ENCODE peak calls at places on chromosomes 5 and 9, in seven cellular contexts. J is cardiac muscle cell, Z is right atrium auricular region, Q is GM12865, B is endodermal cell, E is lung, C is HL-60. F is an unnamed sample.

GRCh38 chr9:18755263-18755662 is 277.7 kb downstream of the SAXO1 start:
- DNase-seq in J (no peak), Z (no peak), Q (no peak), B (no peak), E (no peak), C (no peak), F (no peak)

GRCh38 chr9:119218293-119218692 is 150.9 kb downstream of the BRINP1 start:
- DNase-seq in J (no peak), Z (no peak), Q (no peak), B (no peak), E (no peak), C (no peak), F (no peak)

GRCh38 chr9:16728128-16728505 is 142.4 kb downstream of the BNC2 start:
- DNase-seq in J (no peak), Z (no peak), Q (no peak), B (peak), E (no peak), C (no peak), F (no peak)

GRCh38 chr9:113622600-113623400 is 159.3 kb downstream of the RGS3 start:
- DNase-seq in J (peak), Z (peak), Q (peak), B (peak), E (no peak), C (no peak), F (peak)

GRCh38 chr5:163943546-163943945 is 438.1 kb downstream of the MAT2B start:
- DNase-seq in J (no peak), Z (no peak), Q (peak), B (no peak), E (no peak), C (no peak), F (no peak)

GRCh38 chr9:91038483-91039124 is 237.0 kb downstream of the SYK start:
- DNase-seq in J (no peak), Z (no peak), Q (no peak), B (no peak), E (peak), C (no peak), F (no peak)

GRCh38 chr5:164518049-164518740 is 1012.8 kb downstream of the MAT2B start:
- DNase-seq in J (no peak), Z (no peak), Q (no peak), B (no peak), E (no peak), C (no peak), F (no peak)

GRCh38 chr9:124267271-124267807 is 9.6 kb downstream of the NEK6 start:
- DNase-seq in J (no peak), Z (no peak), Q (no peak), B (no peak), E (peak), C (peak), F (peak)

GRCh38 chr9:76654575-76654974 is 109.7 kb upstream of the PCA3 start:
- DNase-seq in J (no peak), Z (no peak), Q (no peak), B (no peak), E (no peak), C (no peak), F (peak)

GRCh38 chr9:134355561-134356278 is 29.5 kb downstream of the RXRA start:
- DNase-seq in J (peak), Z (no peak), Q (no peak), B (peak), E (peak), C (no peak), F (no peak)

GRCh38 chr5:33479321-33479720 is 38.6 kb downstream of the TARS1 start:
- DNase-seq in J (no peak), Z (no peak), Q (no peak), B (no peak), E (no peak), C (no peak), F (no peak)

GRCh38 chr9:125401317-125401716 is 139.7 kb downstream of the GAPVD1 start:
- DNase-seq in J (no peak), Z (no peak), Q (no peak), B (no peak), E (no peak), C (no peak), F (no peak)

GRCh38 chr5:40410231-40410861 is 269.4 kb upstream of the PTGER4 start:
- DNase-seq in J (no peak), Z (no peak), Q (peak), B (no peak), E (no peak), C (peak), F (peak)

GRCh38 chr5:73592546-73592945 is 27.0 kb downstream of the UTP15 start:
- DNase-seq in J (no peak), Z (no peak), Q (no peak), B (no peak), E (no peak), C (no peak), F (peak)

GRCh38 chr5:73591698-73592501 is 26.4 kb downstream of the UTP15 start:
- DNase-seq in J (no peak), Z (no peak), Q (no peak), B (no peak), E (no peak), C (no peak), F (peak)

GRCh38 chr5:73591102-73591695 is 25.7 kb downstream of the UTP15 start:
- DNase-seq in J (peak), Z (no peak), Q (peak), B (peak), E (peak), C (peak), F (peak)

GRCh38 chr5:73587923-73588322 is 22.4 kb downstream of the UTP15 start:
- DNase-seq in J (no peak), Z (no peak), Q (peak), B (no peak), E (no peak), C (no peak), F (no peak)
- TF ChIP-seq CTCF in J (no peak), Z (no peak), Q (no peak), B (no peak), E (no peak), C (no peak), F (no peak)

GRCh38 chr5:6727231-6727630 is 14.0 kb downstream of the TENT4A start:
- DNase-seq in J (no peak), Z (no peak), Q (no peak), B (no peak), E (no peak), C (no peak), F (no peak)
- H3K4me3 ChIP-seq in J (no peak), Z (no peak), Q (no peak), B (no peak), E (no peak), C (no peak), F (no peak)

GRCh38 chr9:138049085-138049778 is 171.7 kb downstream of the CACNA1B start:
- DNase-seq in J (no peak), Z (no peak), Q (no peak), B (peak), E (no peak), C (no peak), F (no peak)

GRCh38 chr9:138048184-138048583 is 170.6 kb downstream of the CACNA1B start:
- DNase-seq in J (no peak), Z (no peak), Q (no peak), B (no peak), E (no peak), C (no peak), F (no peak)

GRCh38 chr9:138050472-138051330 is 173.1 kb downstream of the CACNA1B start:
- DNase-seq in J (no peak), Z (peak), Q (no peak), B (peak), E (no peak), C (no peak), F (no peak)

GRCh38 chr9:138051586-138052321 is 174.2 kb downstream of the CACNA1B start:
- DNase-seq in J (no peak), Z (no peak), Q (no peak), B (peak), E (no peak), C (no peak), F (no peak)

GRCh38 chr9:138049779-138050471 is 172.3 kb downstream of the CACNA1B start:
- DNase-seq in J (no peak), Z (peak), Q (no peak), B (peak), E (no peak), C (no peak), F (no peak)
- TF ChIP-seq CTCF in J (no peak), Z (no peak), Q (no peak), B (peak), E (no peak), C (no peak), F (no peak)

GRCh38 chr9:109639666-109640231 is 140.2 kb upstream of the PALM2AKAP2 start:
- DNase-seq in J (no peak), Z (no peak), Q (no peak), B (no peak), E (no peak), C (no peak), F (no peak)
- H3K4me3 ChIP-seq in J (peak), Z (peak), Q (no peak), B (peak), E (no peak), C (no peak), F (no peak)

DNA sequence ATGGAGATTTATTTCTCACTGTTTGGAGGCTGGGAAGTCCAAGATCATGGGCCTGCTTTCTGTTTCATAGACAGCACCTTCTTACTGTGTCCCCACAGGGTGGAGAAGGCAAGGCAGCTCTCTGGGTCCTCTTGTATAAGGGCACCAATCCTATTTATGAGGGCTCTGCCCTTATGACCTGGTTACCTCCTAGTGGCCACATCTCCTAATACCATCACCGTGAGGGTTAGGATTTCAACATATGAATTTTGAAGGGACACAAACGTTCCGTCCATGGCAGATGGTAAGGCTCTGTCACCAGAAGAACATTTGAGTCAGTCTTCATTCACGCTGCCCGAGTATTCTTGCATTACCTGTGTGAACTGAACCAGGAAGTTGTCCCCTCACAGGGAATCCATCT is 48.4 kb downstream of the ANKRD33B start:
- DNase-seq in J (no peak), Z (peak), Q (peak), B (peak), E (no peak), C (no peak), F (no peak)
- TF ChIP-seq CTCF in J (no peak), Z (no peak), Q (no peak), B (peak), E (no peak), C (no peak), F (no peak)

GRCh38 chr5:55343609-55344008 is 35.8 kb downstream of the MTREX start:
- DNase-seq in J (no peak), Z (no peak), Q (no peak), B (no peak), E (no peak), C (no peak), F (no peak)
- H3K4me3 ChIP-seq in J (no peak), Z (no peak), Q (no peak), B (no peak), E (no peak), C (no peak), F (no peak)

GRCh38 chr5:168434746-168435321 is 51.4 kb upstream of the RARS1 start:
- DNase-seq in J (no peak), Z (no peak), Q (no peak), B (no peak), E (no peak), C (no peak), F (peak)

GRCh38 chr5:168433982-168434381 is 52.3 kb upstream of the RARS1 start:
- DNase-seq in J (no peak), Z (no peak), Q (no peak), B (peak), E (no peak), C (no peak), F (no peak)

GRCh38 chr5:168443533-168443932 is 42.7 kb upstream of the RARS1 start:
- DNase-seq in J (no peak), Z (no peak), Q (no peak), B (no peak), E (no peak), C (no peak), F (peak)

GRCh38 chr5:168432903-168433302 is 53.4 kb upstream of the RARS1 start:
- DNase-seq in J (no peak), Z (no peak), Q (peak), B (no peak), E (no peak), C (no peak), F (no peak)

DNA sequence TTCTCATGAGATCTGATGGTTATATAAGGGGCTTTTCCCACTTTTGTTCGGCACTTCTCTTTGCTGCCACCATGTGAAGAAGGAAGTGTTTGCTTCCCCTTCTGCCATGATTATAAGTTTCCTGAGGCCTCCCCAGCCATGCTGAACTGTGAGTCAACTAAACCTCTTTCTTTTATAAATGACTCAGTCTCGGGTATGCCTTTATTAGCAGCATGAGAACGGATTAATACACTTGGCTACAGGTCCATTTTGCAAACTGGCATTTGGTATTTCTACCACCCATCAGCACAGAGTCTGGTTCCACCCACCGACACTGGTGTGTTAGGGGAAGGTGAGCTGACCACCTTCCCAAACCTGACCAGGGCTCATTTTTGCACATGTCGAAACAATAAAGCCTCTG is 47.9 kb upstream of the RARS1 start:
- DNase-seq in J (no peak), Z (no peak), Q (no peak), B (no peak), E (no peak), C (no peak), F (no peak)
- TF ChIP-seq CTCF in J (no peak), Z (no peak), Q (no peak), B (no peak), E (no peak), C (no peak), F (no peak)

GRCh38 chr9:129888809-129889460 is 53.7 kb downstream of the USP20 start:
- DNase-seq in J (no peak), Z (no peak), Q (no peak), B (peak), E (no peak), C (no peak), F (no peak)
- H3K4me3 ChIP-seq in J (no peak), Z (peak), Q (no peak), B (no peak), E (no peak), C (peak), F (no peak)

GRCh38 chr9:31807574-31808256 is 576.7 kb upstream of the ACO1 start:
- DNase-seq in J (no peak), Z (no peak), Q (peak), B (peak), E (no peak), C (no peak), F (peak)
- TF ChIP-seq CTCF in J (no peak), Z (no peak), Q (peak), B (peak), E (no peak), C (no peak), F (peak)

F was measured in choroid plexus epithelial cell.